ENCODE peak calls at places on chromosomes 16 and 17, in five cellular contexts. M, Z, K, W and Q are unnamed samples.
A peak's percentile ranks its signal among the peaks of the same experiment; 100 is the strongest.

GRCh38 chr16:12486386-12486785 is 317.3 kb downstream of the CPPED1 start:
- DNase-seq in M (no peak), Z (no peak), K (peak; percentile 26), W (no peak), Q (no peak)

GRCh38 chr17:10292057-10292931 is 80.5 kb downstream of the MYH13 start:
- DNase-seq in M (no peak), Z (no peak), K (peak; percentile 79), W (peak; percentile 75), Q (no peak)

GRCh38 chr16:73599870-73600269 is 551.9 kb upstream of the ZFHX3 start:
- DNase-seq in M (no peak), Z (no peak), K (no peak), W (no peak), Q (no peak)

GRCh38 chr16:4380131-4381063 is 8.7 kb downstream of the VASN start:
- DNase-seq in M (no peak), Z (no peak), K (no peak), W (no peak), Q (no peak)

GRCh38 chr16:71826533-71827017 is 17.9 kb upstream of the AP1G1 start:
- DNase-seq in M (no peak), Z (no peak), K (no peak), W (no peak), Q (no peak)

GRCh38 chr17:80109713-80110446 is 8.5 kb downstream of the GAA start:
- DNase-seq in M (peak; percentile 62), Z (no peak), K (peak; percentile 94), W (no peak), Q (no peak)

GRCh38 chr17:46756861-46757260 is 61.6 kb downstream of the WNT3 start:
- DNase-seq in M (no peak), Z (no peak), K (no peak), W (no peak), Q (no peak)

GRCh38 chr17:75908201-75908600 is 3.5 kb upstream of the MRPL38 start:
- DNase-seq in M (no peak), Z (no peak), K (no peak), W (no peak), Q (no peak)

GRCh38 chr17:76381633-76382304 is 2.6 kb upstream of the SPHK1 start:
- DNase-seq in M (no peak), Z (no peak), K (peak; percentile 63), W (no peak), Q (no peak)

GRCh38 chr17:82926081-82926480 is 86.3 kb upstream of the ZNF750 start:
- DNase-seq in M (peak; percentile 11), Z (no peak), K (no peak), W (no peak), Q (no peak)

GRCh38 chr17:38752119-38752929 is at the start of gene PSMB3:
- DNase-seq in M (peak; percentile 99), Z (peak; percentile 100), K (peak; percentile 96), W (peak; percentile 100), Q (peak; percentile 97)

GRCh38 chr16:23030001-23030400 is 119.3 kb downstream of the USP31 start:
- DNase-seq in M (no peak), Z (no peak), K (no peak), W (no peak), Q (no peak)

GRCh38 chr17:9488556-9488955 is 87.1 kb downstream of the STX8 start:
- DNase-seq in M (no peak), Z (no peak), K (no peak), W (no peak), Q (no peak)

GRCh38 chr16:69396187-69397061 is 10.6 kb upstream of the TERF2 start:
- DNase-seq in M (no peak), Z (peak; percentile 95), K (no peak), W (peak; percentile 88), Q (peak; percentile 71)

GRCh38 chr17:74785096-74785980 is 9.2 kb upstream of the NAT9 start:
- DNase-seq in M (no peak), Z (no peak), K (no peak), W (no peak), Q (no peak)

GRCh38 chr16:82384017-82384416 is 214.0 kb upstream of the MPHOSPH6 start:
- DNase-seq in M (no peak), Z (no peak), K (no peak), W (no peak), Q (no peak)

GRCh38 chr16:81448154-81449131 is 3.8 kb downstream of the CMIP start:
- DNase-seq in M (no peak), Z (peak; percentile 99), K (no peak), W (no peak), Q (no peak)

GRCh38 chr17:76122411-76123126 is 18.5 kb downstream of the FOXJ1 start:
- DNase-seq in M (no peak), Z (no peak), K (no peak), W (no peak), Q (no peak)

GRCh38 chr17:44024271-44024663 is 9.5 kb upstream of the TMEM101 start:
- DNase-seq in M (no peak), Z (no peak), K (no peak), W (no peak), Q (no peak)

GRCh38 chr16:56298948-56299602 is 107.8 kb downstream of the GNAO1 start:
- DNase-seq in M (no peak), Z (no peak), K (no peak), W (no peak), Q (no peak)

GRCh38 chr17:4738136-4739121 is 1.2 kb upstream of the ZMYND15 start:
- DNase-seq in M (peak; percentile 79), Z (peak; percentile 84), K (no peak), W (no peak), Q (peak; percentile 43)

DNA sequence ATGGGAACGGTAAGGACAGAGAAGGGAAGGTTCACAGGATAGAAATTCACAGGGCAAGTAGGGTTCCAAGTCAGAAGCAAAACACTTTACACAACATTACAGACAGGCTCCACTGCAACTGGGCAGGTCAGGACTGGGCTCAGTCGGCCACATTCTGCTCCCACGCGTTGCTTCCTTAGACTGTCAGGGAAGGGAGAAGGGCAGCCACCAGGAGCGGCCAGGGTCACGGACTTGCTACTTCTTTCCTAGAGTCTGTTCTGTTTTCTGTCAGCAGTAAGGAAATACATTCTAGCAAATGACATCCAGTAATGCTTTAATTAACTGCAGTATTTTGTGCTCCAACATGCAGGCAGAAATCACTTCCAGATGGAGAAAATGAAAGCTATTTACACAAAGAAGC is 160.3 kb upstream of the RPH3AL start:
- DNase-seq in M (peak; percentile 66), Z (no peak), K (no peak), W (no peak), Q (no peak)
- H3K27ac ChIP-seq in M (peak overlapping the region; percentile 12), Z (no peak overlapping the region), K (no peak overlapping the region), W (no peak overlapping the region), Q (no peak overlapping the region)

GRCh38 chr17:77497578-77497934 is 356.8 kb downstream of the SEC14L1 start:
- DNase-seq in M (peak; percentile 45), Z (no peak), K (peak; percentile 38), W (no peak), Q (no peak)
- H3K27ac ChIP-seq in M (no peak overlapping the region), Z (no peak overlapping the region), K (no peak overlapping the region), W (no peak overlapping the region), Q (no peak overlapping the region)

GRCh38 chr16:68359398-68360191 is 48.8 kb downstream of the PRMT7 start:
- DNase-seq in M (no peak), Z (no peak), K (no peak), W (no peak), Q (no peak)
- H3K27ac ChIP-seq in M (no peak overlapping the region), Z (no peak overlapping the region), K (no peak overlapping the region), W (no peak overlapping the region), Q (no peak overlapping the region)

GRCh38 chr16:30418350-30419181 is 11.2 kb downstream of the ZNF771 start:
- DNase-seq in M (no peak), Z (no peak), K (no peak), W (no peak), Q (no peak)
- H3K27ac ChIP-seq in M (peak overlapping the region; percentile 93), Z (peak overlapping the region; percentile 84), K (peak overlapping the region; percentile 52), W (peak overlapping the region; percentile 83), Q (peak overlapping the region; percentile 61)

GRCh38 chr17:78977992-78978973 is 1.4 kb downstream of the LGALS3BP start:
- DNase-seq in M (no peak), Z (peak; percentile 53), K (peak; percentile 51), W (no peak), Q (no peak)

GRCh38 chr17:78979780-78980623 is at the start of gene LGALS3BP:
- DNase-seq in M (no peak), Z (peak; percentile 97), K (peak; percentile 77), W (peak; percentile 70), Q (peak; percentile 40)

GRCh38 chr17:78974635-78975591 is 4.8 kb downstream of the LGALS3BP start:
- DNase-seq in M (no peak), Z (no peak), K (peak; percentile 84), W (peak; percentile 67), Q (no peak)

GRCh38 chr17:78977681-78977943 is 2.1 kb downstream of the LGALS3BP start:
- DNase-seq in M (no peak), Z (no peak), K (no peak), W (no peak), Q (no peak)

GRCh38 chr17:78976907-78977680 is 2.6 kb downstream of the LGALS3BP start:
- DNase-seq in M (no peak), Z (no peak), K (peak; percentile 61), W (no peak), Q (no peak)
- H3K27ac ChIP-seq in M (peak overlapping the region; percentile 19), Z (peak overlapping the region; percentile 46), K (peak overlapping the region; percentile 67), W (peak overlapping the region; percentile 66), Q (no peak overlapping the region)

GRCh38 chr17:81457917-81458555 is 54.6 kb downstream of the ACTG1 start:
- DNase-seq in M (no peak), Z (no peak), K (no peak), W (no peak), Q (no peak)

GRCh38 chr17:81458628-81459027 is 54.0 kb downstream of the ACTG1 start:
- DNase-seq in M (no peak), Z (no peak), K (no peak), W (no peak), Q (peak; percentile 19)

GRCh38 chr17:81459864-81460263 is 52.7 kb downstream of the ACTG1 start:
- DNase-seq in M (no peak), Z (no peak), K (no peak), W (no peak), Q (no peak)

GRCh38 chr17:81460856-81461460 is 51.6 kb downstream of the ACTG1 start:
- DNase-seq in M (peak; percentile 91), Z (no peak), K (no peak), W (no peak), Q (no peak)

DNA sequence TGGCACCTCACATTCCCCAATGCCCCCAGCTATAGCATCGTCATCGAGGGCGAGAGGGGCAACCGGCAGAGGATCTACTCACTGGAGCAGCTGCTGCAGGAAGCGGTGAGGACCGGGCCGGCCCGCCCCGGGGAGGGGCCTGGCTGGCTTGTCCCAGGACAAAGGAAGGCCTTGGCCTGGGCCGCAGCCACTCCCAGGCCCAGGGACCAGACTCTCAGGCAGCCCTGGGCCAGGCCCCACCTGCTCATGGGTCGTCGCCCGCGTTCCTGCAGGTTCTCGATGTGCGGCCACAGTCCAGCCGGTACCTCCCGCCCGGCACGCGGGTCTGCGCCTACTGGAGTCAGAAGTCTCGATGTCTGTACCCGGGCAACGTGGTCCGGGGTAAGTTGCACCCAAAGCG is 53.4 kb downstream of the ACTG1 start:
- DNase-seq in M (peak; percentile 87), Z (no peak), K (no peak), W (no peak), Q (no peak)
- H3K27ac ChIP-seq in M (peak overlapping the region; percentile 67), Z (no peak overlapping the region), K (no peak overlapping the region), W (no peak overlapping the region), Q (no peak overlapping the region)

GRCh38 chr16:53864819-53865491 is 161.0 kb downstream of the FTO start:
- DNase-seq in M (no peak), Z (no peak), K (no peak), W (peak; percentile 58), Q (no peak)
- H3K27ac ChIP-seq in M (peak overlapping the region; percentile 62), Z (no peak overlapping the region), K (peak overlapping the region; percentile 86), W (peak overlapping the region; percentile 77), Q (no peak overlapping the region)